ENCODE peak calls at places on chromosomes 5 and 9, in six cellular contexts. One of them, this sample, is unnamed. For H3K4me1, the result is how much of the 10 kb centered on the place peaks cover.

GRCh38 chr9:70988551-70988950 is 132.9 kb downstream of the TRPM3 start:
- DNase-seq in PC-3: no peak
- DNase-seq in SK-N-SH: no peak
- DNase-seq in HCT116: no peak
- DNase-seq in MM.1S: no peak
- DNase-seq in GM23248: peak
- DNase-seq in this sample: no peak

GRCh38 chr9:6305954-6306563 is 22.1 kb upstream of the TPD52L3 start:
- DNase-seq in SK-N-SH: peak
- DNase-seq in GM23248: peak
- DNase-seq in MM.1S: peak
- DNase-seq in HCT116: peak
- DNase-seq in PC-3: peak
- DNase-seq in this sample: peak

GRCh38 chr9:108053555-108054061 is 564.0 kb upstream of the KLF4 start:
- DNase-seq in SK-N-SH: no peak
- DNase-seq in PC-3: no peak
- DNase-seq in HCT116: no peak
- DNase-seq in GM23248: peak
- DNase-seq in MM.1S: no peak
- DNase-seq in this sample: peak

GRCh38 chr9:21744320-21744719 is 58.1 kb upstream of the MTAP start:
- DNase-seq in PC-3: no peak
- DNase-seq in MM.1S: no peak
- DNase-seq in HCT116: no peak
- DNase-seq in SK-N-SH: no peak
- DNase-seq in GM23248: no peak
- DNase-seq in this sample: no peak

GRCh38 chr5:9239071-9239470 is 306.8 kb downstream of the SEMA5A start:
- DNase-seq in PC-3: peak
- DNase-seq in MM.1S: no peak
- DNase-seq in SK-N-SH: no peak
- DNase-seq in GM23248: peak
- DNase-seq in HCT116: no peak
- DNase-seq in this sample: no peak

GRCh38 chr9:72579190-72579589 is 57.8 kb downstream of the TMC1 start:
- DNase-seq in GM23248: peak
- DNase-seq in HCT116: peak
- DNase-seq in MM.1S: no peak
- DNase-seq in PC-3: peak
- DNase-seq in SK-N-SH: no peak
- DNase-seq in this sample: no peak

GRCh38 chr9:135887585-135888050 is 19.7 kb downstream of the CAMSAP1 start:
- DNase-seq in MM.1S: no peak
- DNase-seq in PC-3: no peak
- DNase-seq in HCT116: no peak
- DNase-seq in GM23248: no peak
- DNase-seq in SK-N-SH: no peak
- DNase-seq in this sample: peak

GRCh38 chr5:40474250-40474649 is 205.5 kb upstream of the PTGER4 start:
- DNase-seq in SK-N-SH: no peak
- DNase-seq in MM.1S: no peak
- DNase-seq in GM23248: no peak
- DNase-seq in HCT116: no peak
- DNase-seq in PC-3: no peak
- DNase-seq in this sample: peak

GRCh38 chr5:118791986-118792734 is 196.2 kb downstream of the DTWD2 start:
- DNase-seq in PC-3: peak
- DNase-seq in MM.1S: peak
- DNase-seq in SK-N-SH: peak
- DNase-seq in HCT116: peak
- DNase-seq in GM23248: peak
- DNase-seq in this sample: peak

GRCh38 chr5:73603998-73604397 is 22.0 kb upstream of the ARHGEF28 start:
- DNase-seq in MM.1S: no peak
- DNase-seq in PC-3: no peak
- DNase-seq in SK-N-SH: no peak
- DNase-seq in HCT116: no peak
- DNase-seq in GM23248: no peak
- DNase-seq in this sample: no peak

GRCh38 chr5:143354025-143354424 is 49.5 kb downstream of the NR3C1 start:
- DNase-seq in PC-3: no peak
- DNase-seq in GM23248: no peak
- DNase-seq in SK-N-SH: no peak
- DNase-seq in HCT116: no peak
- DNase-seq in MM.1S: peak
- DNase-seq in this sample: no peak

GRCh38 chr5:123091988-123092583 is 3.0 kb downstream of the PRDM6 start:
- DNase-seq in SK-N-SH: no peak
- DNase-seq in MM.1S: no peak
- DNase-seq in GM23248: no peak
- DNase-seq in PC-3: peak
- DNase-seq in HCT116: no peak
- DNase-seq in this sample: peak

GRCh38 chr9:121601234-121601633 is 50.2 kb upstream of the DAB2IP start:
- DNase-seq in MM.1S: no peak
- DNase-seq in SK-N-SH: no peak
- DNase-seq in GM23248: peak
- DNase-seq in HCT116: no peak
- DNase-seq in PC-3: no peak
- DNase-seq in this sample: no peak

GRCh38 chr9:115373000-115373709 is 255.2 kb upstream of the TNC start:
- DNase-seq in HCT116: peak
- DNase-seq in PC-3: peak
- DNase-seq in SK-N-SH: no peak
- DNase-seq in GM23248: peak
- DNase-seq in MM.1S: no peak
- DNase-seq in this sample: no peak

GRCh38 chr9:69857131-69857530 is 36.5 kb downstream of the CFAP95 start:
- DNase-seq in HCT116: no peak
- DNase-seq in PC-3: peak
- DNase-seq in GM23248: peak
- DNase-seq in MM.1S: no peak
- DNase-seq in SK-N-SH: no peak
- DNase-seq in this sample: no peak

GRCh38 chr9:272251-273213 is 57.9 kb downstream of the DOCK8 start:
- DNase-seq in GM23248: no peak
- DNase-seq in SK-N-SH: no peak
- DNase-seq in HCT116: no peak
- DNase-seq in PC-3: no peak
- DNase-seq in MM.1S: peak
- DNase-seq in this sample: no peak

GRCh38 chr9:135409286-135410200 is 70.0 kb upstream of the PPP1R26 start:
- DNase-seq in GM23248: no peak
- DNase-seq in MM.1S: no peak
- DNase-seq in HCT116: no peak
- DNase-seq in PC-3: no peak
- DNase-seq in SK-N-SH: no peak
- DNase-seq in this sample: no peak

GRCh38 chr9:34628656-34629491 is at the start of gene ARID3C:
- DNase-seq in PC-3: peak
- DNase-seq in HCT116: no peak
- DNase-seq in MM.1S: peak
- DNase-seq in SK-N-SH: peak
- DNase-seq in GM23248: peak
- DNase-seq in this sample: peak

GRCh38 chr9:19488721-19489120 is 79.9 kb downstream of the ACER2 start:
- DNase-seq in GM23248: no peak
- DNase-seq in MM.1S: no peak
- DNase-seq in HCT116: no peak
- DNase-seq in SK-N-SH: no peak
- DNase-seq in PC-3: no peak
- DNase-seq in this sample: no peak

GRCh38 chr5:80784451-80784850 is 129.7 kb upstream of the DHFR start:
- DNase-seq in MM.1S: no peak
- DNase-seq in PC-3: no peak
- DNase-seq in HCT116: no peak
- DNase-seq in SK-N-SH: no peak
- DNase-seq in GM23248: no peak
- DNase-seq in this sample: no peak

GRCh38 chr5:89399553-89399952 is 516.6 kb upstream of the MEF2C start:
- DNase-seq in PC-3: peak
- DNase-seq in MM.1S: no peak
- DNase-seq in GM23248: peak
- DNase-seq in SK-N-SH: no peak
- DNase-seq in HCT116: no peak
- DNase-seq in this sample: no peak

GRCh38 chr9:7135735-7136134 is 378.0 kb downstream of the KDM4C start:
- DNase-seq in HCT116: no peak
- DNase-seq in SK-N-SH: no peak
- DNase-seq in MM.1S: no peak
- DNase-seq in PC-3: no peak
- DNase-seq in GM23248: no peak
- DNase-seq in this sample: no peak

GRCh38 chr9:137688725-137689124 is 69.9 kb downstream of the EHMT1 start:
- DNase-seq in SK-N-SH: no peak
- DNase-seq in MM.1S: no peak
- DNase-seq in HCT116: no peak
- DNase-seq in PC-3: no peak
- DNase-seq in GM23248: no peak
- DNase-seq in this sample: no peak

GRCh38 chr5:59357421-59357977 is 536.0 kb downstream of the PDE4D start:
- DNase-seq in GM23248: no peak
- DNase-seq in HCT116: no peak
- DNase-seq in SK-N-SH: no peak
- DNase-seq in MM.1S: no peak
- DNase-seq in PC-3: no peak
- DNase-seq in this sample: peak

DNA sequence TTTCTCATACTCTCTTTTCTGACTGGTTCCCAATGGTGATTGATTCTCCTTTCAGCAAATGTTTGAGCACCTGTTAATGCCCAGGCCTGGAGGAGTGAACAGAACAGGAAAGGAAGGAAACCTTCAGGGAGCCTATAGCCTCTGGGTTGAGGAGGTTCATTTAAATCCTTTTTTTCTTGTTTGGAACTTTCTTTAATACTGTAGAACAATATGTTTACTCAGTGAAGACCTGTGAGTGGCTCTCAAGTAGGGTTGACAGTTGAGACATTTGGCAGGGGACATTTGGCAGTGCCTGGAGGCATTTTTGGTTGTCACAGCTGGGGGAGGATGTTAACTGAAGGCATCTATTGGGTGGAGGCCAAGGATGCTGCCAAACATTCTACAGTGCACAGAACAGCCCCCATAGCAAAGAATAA is 6.1 kb upstream of the FAM120AOS start:
- DNase-seq in MM.1S: no peak
- DNase-seq in GM23248: no peak
- DNase-seq in PC-3: no peak
- DNase-seq in HCT116: no peak
- DNase-seq in SK-N-SH: no peak
- DNase-seq in this sample: no peak
- H3K9ac ChIP-seq in MM.1S: no peak
- H3K9ac ChIP-seq in GM23248: no peak
- H3K9ac ChIP-seq in PC-3: no peak
- H3K9ac ChIP-seq in HCT116: no peak
- H3K9ac ChIP-seq in SK-N-SH: no peak
- H3K9ac ChIP-seq in this sample: no peak

DNA sequence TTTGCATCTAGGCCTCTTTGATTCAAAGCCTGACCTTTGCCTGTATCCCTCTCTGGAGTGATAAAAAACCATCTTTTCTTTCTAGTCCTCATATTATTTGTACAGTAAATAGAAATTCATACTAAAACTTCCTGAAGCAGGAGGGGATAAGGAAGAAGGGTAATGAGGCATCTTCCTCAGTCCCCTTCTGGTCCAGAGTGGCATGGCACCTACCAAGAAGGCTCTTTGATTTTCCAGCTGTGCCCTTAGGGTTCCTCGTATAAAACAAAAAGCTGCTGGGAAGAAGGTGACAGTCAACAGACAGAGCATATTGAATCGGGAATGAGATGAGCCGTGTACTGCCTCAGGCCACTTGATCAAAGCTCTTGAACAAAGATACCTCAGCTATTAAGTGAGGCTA is 71.9 kb upstream of the SPDL1 start:
- DNase-seq in SK-N-SH: no peak
- DNase-seq in PC-3: no peak
- DNase-seq in GM23248: no peak
- DNase-seq in MM.1S: no peak
- DNase-seq in HCT116: no peak
- DNase-seq in this sample: peak
- TF ChIP-seq EZH2phosphoT487 in SK-N-SH: no peak
- TF ChIP-seq EZH2phosphoT487 in PC-3: no peak
- TF ChIP-seq EZH2phosphoT487 in GM23248: no peak
- TF ChIP-seq EZH2phosphoT487 in MM.1S: no peak
- TF ChIP-seq EZH2phosphoT487 in HCT116: no peak
- TF ChIP-seq EZH2phosphoT487 in this sample: no peak

DNA sequence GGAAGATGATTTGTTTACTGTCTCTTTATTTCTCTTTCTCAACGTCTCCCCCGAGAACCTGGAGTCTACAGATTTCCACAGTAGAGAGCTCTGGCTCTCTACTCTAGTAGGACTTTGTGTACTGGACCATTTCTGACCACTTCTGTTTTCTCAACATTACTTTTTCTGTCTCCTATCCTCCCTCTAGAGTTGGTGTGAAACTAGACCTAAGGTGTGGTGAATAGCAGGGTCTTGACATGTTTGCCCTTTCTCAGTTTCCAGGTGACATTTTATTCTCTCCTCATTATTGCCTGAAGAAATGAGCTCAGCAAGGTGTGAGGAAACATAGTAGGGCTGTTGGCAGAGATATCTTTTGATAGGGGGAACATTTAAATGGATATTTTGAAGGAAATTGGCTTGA is 62.1 kb upstream of the IL6ST start:
- DNase-seq in SK-N-SH: no peak
- DNase-seq in MM.1S: no peak
- DNase-seq in GM23248: no peak
- DNase-seq in HCT116: no peak
- DNase-seq in PC-3: no peak
- DNase-seq in this sample: no peak
- H3K4me1 ChIP-seq in SK-N-SH: under half
- H3K4me1 ChIP-seq in MM.1S: under half
- H3K4me1 ChIP-seq in GM23248: under half
- H3K4me1 ChIP-seq in HCT116: under half
- H3K4me1 ChIP-seq in PC-3: under half
- H3K4me1 ChIP-seq in this sample: under half

DNA sequence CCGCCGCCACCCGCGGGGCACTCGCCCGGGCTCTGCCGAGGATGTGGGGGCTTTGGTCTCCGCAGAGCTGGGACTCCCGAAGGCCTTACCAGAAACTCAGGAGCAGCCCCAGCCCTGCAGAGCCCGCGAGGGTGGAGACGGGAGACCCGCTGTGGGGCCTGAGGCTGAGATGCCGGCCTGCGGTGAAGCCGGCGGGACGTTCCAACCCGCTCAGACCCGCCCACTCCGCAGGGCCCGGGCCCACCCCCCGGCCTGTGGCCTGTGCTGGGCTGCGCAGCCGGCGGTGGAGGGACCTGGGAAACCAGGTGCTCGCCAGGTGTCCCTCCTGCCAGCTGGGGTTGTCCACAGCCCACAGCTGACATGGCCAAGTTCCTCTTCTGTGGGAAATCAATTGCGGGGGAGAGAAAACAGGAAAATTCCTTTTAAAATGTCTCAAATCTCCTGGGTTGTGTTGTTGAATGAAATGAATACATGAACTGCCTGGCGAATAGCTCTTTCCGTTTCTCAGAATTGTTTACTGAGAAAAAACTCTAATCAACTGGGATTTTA is 48.9 kb upstream of the IRX4 start:
- DNase-seq in GM23248: no peak
- DNase-seq in MM.1S: no peak
- DNase-seq in HCT116: no peak
- DNase-seq in SK-N-SH: no peak
- DNase-seq in PC-3: no peak
- DNase-seq in this sample: peak
- H3K9ac ChIP-seq in GM23248: no peak
- H3K9ac ChIP-seq in MM.1S: no peak
- H3K9ac ChIP-seq in HCT116: no peak
- H3K9ac ChIP-seq in SK-N-SH: no peak
- H3K9ac ChIP-seq in PC-3: no peak
- H3K9ac ChIP-seq in this sample: no peak

This sample was measured in neural progenitor cell.